ENCODE peak calls at places on chromosome 4, in eight cellular contexts. W, S, B, X, Q, L, R and I are unnamed samples.

GRCh38 chr4:21780158-21780557 is 168.4 kb downstream of the KCNIP4 start:
- DNase-seq in W (no peak), S (no peak), B (no peak), X (no peak), Q (no peak), L (no peak), R (no peak), I (no peak)

GRCh38 chr4:57943672-57944071 is 833.5 kb upstream of the IGFBP7 start:
- DNase-seq in W (no peak), S (no peak), B (no peak), X (no peak), Q (no peak), L (no peak), R (no peak), I (no peak)

GRCh38 chr4:106766519-106766918 is 269.6 kb downstream of the DKK2 start:
- DNase-seq in W (no peak), S (no peak), B (no peak), X (no peak), Q (peak; percentile 39), L (no peak), R (no peak), I (no peak)

GRCh38 chr4:6011686-6012085 is 6.5 kb downstream of the C4orf50 start:
- DNase-seq in W (no peak), S (no peak), B (no peak), X (no peak), Q (no peak), L (no peak), R (peak; percentile 34), I (peak; percentile 20)

GRCh38 chr4:28918871-28919270 is 1801.3 kb upstream of the PCDH7 start:
- DNase-seq in W (no peak), S (no peak), B (no peak), X (no peak), Q (no peak), L (no peak), R (no peak), I (no peak)

GRCh38 chr4:165192956-165193355 is 14.4 kb upstream of the KLHL2 start:
- DNase-seq in W (no peak), S (no peak), B (no peak), X (no peak), Q (no peak), L (no peak), R (no peak), I (no peak)

GRCh38 chr4:38603652-38604051 is 60.3 kb upstream of the KLF3 start:
- DNase-seq in W (no peak), S (no peak), B (no peak), X (no peak), Q (no peak), L (no peak), R (no peak), I (no peak)

GRCh38 chr4:38204317-38205060 is 244.3 kb downstream of the PTTG2 start:
- DNase-seq in W (no peak), S (no peak), B (no peak), X (no peak), Q (no peak), L (no peak), R (no peak), I (no peak)

GRCh38 chr4:114361249-114361648 is 237.4 kb upstream of the UGT8 start:
- DNase-seq in W (no peak), S (no peak), B (no peak), X (no peak), Q (no peak), L (no peak), R (no peak), I (no peak)

GRCh38 chr4:113003841-113004240 is 45.6 kb upstream of the ANK2 start:
- DNase-seq in W (no peak), S (no peak), B (no peak), X (no peak), Q (no peak), L (no peak), R (no peak), I (no peak)

GRCh38 chr4:96691496-96691895 is 851.6 kb downstream of the PDHA2 start:
- DNase-seq in W (no peak), S (no peak), B (no peak), X (no peak), Q (no peak), L (no peak), R (no peak), I (no peak)

GRCh38 chr4:152591361-152591760 is 55.5 kb upstream of the FBXW7 start:
- DNase-seq in W (peak; percentile 74), S (peak; percentile 69), B (peak; percentile 62), X (no peak), Q (peak; percentile 90), L (peak; percentile 14), R (peak; percentile 49), I (no peak)

GRCh38 chr4:39118034-39118658 is 56.1 kb downstream of the KLHL5 start:
- DNase-seq in W (no peak), S (no peak), B (no peak), X (no peak), Q (no peak), L (no peak), R (no peak), I (no peak)

GRCh38 chr4:182808673-182809416 is 108.3 kb downstream of the DCTD start:
- DNase-seq in W (no peak), S (no peak), B (no peak), X (no peak), Q (no peak), L (no peak), R (no peak), I (no peak)

GRCh38 chr4:182807346-182807745 is 109.8 kb downstream of the DCTD start:
- DNase-seq in W (no peak), S (no peak), B (no peak), X (no peak), Q (no peak), L (no peak), R (no peak), I (no peak)

GRCh38 chr4:182807841-182808548 is 109.2 kb downstream of the DCTD start:
- DNase-seq in W (no peak), S (no peak), B (no peak), X (no peak), Q (peak; percentile 33), L (no peak), R (no peak), I (no peak)

GRCh38 chr4:182810103-182810605 is 107.0 kb downstream of the DCTD start:
- DNase-seq in W (no peak), S (no peak), B (no peak), X (no peak), Q (no peak), L (no peak), R (no peak), I (no peak)

GRCh38 chr4:182809417-182810102 is 107.6 kb downstream of the DCTD start:
- DNase-seq in W (no peak), S (no peak), B (no peak), X (no peak), Q (peak; percentile 63), L (no peak), R (no peak), I (no peak)
- H3K27ac ChIP-seq in W (no peak overlapping the region), S (no peak overlapping the region), B (no peak overlapping the region), X (no peak overlapping the region), Q (no peak overlapping the region), L (no peak overlapping the region), R (no peak overlapping the region), I (no peak overlapping the region)

GRCh38 chr4:77076889-77077635 is 1.3 kb upstream of the CCNI start:
- DNase-seq in W (no peak), S (no peak), B (no peak), X (no peak), Q (no peak), L (no peak), R (no peak), I (no peak)
- H3K27ac ChIP-seq in W (peak overlapping the region; percentile 100), S (peak overlapping the region; percentile 100), B (peak overlapping the region; percentile 98), X (peak overlapping the region; percentile 97), Q (no peak overlapping the region), L (peak overlapping the region; percentile 95), R (peak overlapping the region; percentile 100), I (no peak overlapping the region)

GRCh38 chr4:102503301-102503746 is 2.2 kb downstream of the NFKB1 start:
- DNase-seq in W (no peak), S (no peak), B (no peak), X (no peak), Q (no peak), L (no peak), R (no peak), I (no peak)

GRCh38 chr4:102505708-102506107 is 4.5 kb downstream of the NFKB1 start:
- DNase-seq in W (no peak), S (no peak), B (no peak), X (no peak), Q (no peak), L (no peak), R (no peak), I (no peak)

GRCh38 chr4:102501635-102502382 is 650 bp downstream of the NFKB1 start:
- DNase-seq in W (peak; percentile 77), S (peak; percentile 82), B (peak; percentile 78), X (no peak), Q (peak; percentile 90), L (peak; percentile 74), R (peak; percentile 80), I (peak; percentile 62)

GRCh38 chr4:102504941-102505340 is 3.8 kb downstream of the NFKB1 start:
- DNase-seq in W (no peak), S (no peak), B (no peak), X (no peak), Q (no peak), L (no peak), R (no peak), I (no peak)

GRCh38 chr4:102503831-102504786 is 3.0 kb downstream of the NFKB1 start:
- DNase-seq in W (no peak), S (no peak), B (no peak), X (no peak), Q (no peak), L (no peak), R (no peak), I (no peak)
- H3K27ac ChIP-seq in W (no peak overlapping the region), S (no peak overlapping the region), B (peak overlapping the region; percentile 98), X (peak overlapping the region; percentile 86), Q (no peak overlapping the region), L (no peak overlapping the region), R (peak overlapping the region; percentile 99), I (peak overlapping the region; percentile 72)

GRCh38 chr4:74374128-74374527 is 9.2 kb downstream of the EREG start:
- DNase-seq in W (no peak), S (no peak), B (no peak), X (no peak), Q (no peak), L (no peak), R (no peak), I (no peak)
- H3K27ac ChIP-seq in W (no peak overlapping the region), S (no peak overlapping the region), B (no peak overlapping the region), X (peak overlapping the region; percentile 34), Q (no peak overlapping the region), L (no peak overlapping the region), R (no peak overlapping the region), I (no peak overlapping the region)

GRCh38 chr4:42654606-42655005 is 2.3 kb downstream of the ATP8A1 start:
- DNase-seq in W (no peak), S (peak; percentile 42), B (no peak), X (no peak), Q (peak; percentile 28), L (peak; percentile 40), R (no peak), I (no peak)

GRCh38 chr4:42656986-42657792 is at the start of gene ATP8A1:
- DNase-seq in W (peak; percentile 97), S (peak; percentile 94), B (peak; percentile 96), X (peak; percentile 42), Q (peak; percentile 97), L (peak; percentile 91), R (peak; percentile 95), I (peak; percentile 92)

GRCh38 chr4:42655248-42655647 is 1.7 kb downstream of the ATP8A1 start:
- DNase-seq in W (no peak), S (no peak), B (no peak), X (no peak), Q (no peak), L (no peak), R (no peak), I (no peak)

GRCh38 chr4:42656736-42656985 is 244 bp downstream of the ATP8A1 start:
- DNase-seq in W (no peak), S (no peak), B (no peak), X (no peak), Q (no peak), L (no peak), R (no peak), I (no peak)

GRCh38 chr4:42655921-42656735 is 777 bp downstream of the ATP8A1 start:
- DNase-seq in W (peak; percentile 56), S (peak; percentile 36), B (peak; percentile 40), X (no peak), Q (peak; percentile 46), L (peak; percentile 27), R (peak; percentile 52), I (no peak)
- H3K27ac ChIP-seq in W (no peak overlapping the region), S (peak overlapping the region; percentile 90), B (peak overlapping the region; percentile 96), X (no peak overlapping the region), Q (peak overlapping the region; percentile 60), L (peak overlapping the region; percentile 88), R (peak overlapping the region; percentile 91), I (peak overlapping the region; percentile 85)